ENCODE peak calls at places on chromosomes 4 and X, in nine cellular contexts. O is thyroid gland; Q is stimulated activated CD4-positive, alpha-beta T cell treated with anti-CD3 and anti-CD28 coated beads, Interleukin-15, amount 100 ng/mL, for 1 hour; N is upper lobe of right lung; J is T-helper 9 cell; T is OCI-M1; U is stomach; A is AG04449; M is T-helper 2 cell. F is an unnamed sample.
A peak's percentile ranks its signal among the peaks of the same experiment; 100 is the strongest.

GRCh38 chr4:121669163-121669550 is 27.6 kb downstream of the ANXA5 start:
- DNase-seq in O (no peak), Q (no peak), N (no peak), J (no peak), T (no peak), U (no peak), A (no peak), M (no peak), F (no peak)

GRCh38 chr4:48653217-48654014 is 126.7 kb downstream of the FRYL start:
- DNase-seq in O (peak; percentile 13), Q (peak; percentile 16), N (no peak), J (no peak), T (peak; percentile 68), U (no peak), A (no peak), M (peak; percentile 31), F (no peak)

GRCh38 chr4:136355970-136356369 is 1176.3 kb downstream of the PCDH18 start:
- DNase-seq in O (no peak), Q (no peak), N (no peak), J (no peak), T (no peak), U (no peak), A (no peak), M (no peak), F (no peak)

GRCh38 chr4:158007566-158007965 is 165.3 kb downstream of the GASK1B start:
- DNase-seq in O (no peak), Q (no peak), N (no peak), J (no peak), T (no peak), U (no peak), A (no peak), M (no peak), F (no peak)

GRCh38 chr4:87570290-87570689 is 38.0 kb upstream of the DSPP start:
- DNase-seq in O (no peak), Q (no peak), N (no peak), J (no peak), T (no peak), U (no peak), A (no peak), M (no peak), F (no peak)

GRCh38 chr4:105520819-105521790 is 31.3 kb upstream of the ARHGEF38 start:
- DNase-seq in O (peak; percentile 54), Q (no peak), N (no peak), J (no peak), T (peak; percentile 73), U (peak; percentile 34), A (peak; percentile 2), M (no peak), F (no peak)

GRCh38 chrX:71657267-71657666 is 10.1 kb upstream of the LOC101059915 start:
- DNase-seq in O (no peak), Q (no peak), N (no peak), J (no peak), T (no peak), U (no peak), A (no peak), M (no peak), F (no peak)

GRCh38 chrX:136954930-136955329 is 74.4 kb upstream of the RBMX start:
- DNase-seq in O (no peak), Q (no peak), N (no peak), J (no peak), T (peak; percentile 56), U (no peak), A (no peak), M (no peak), F (no peak)

GRCh38 chr4:30605616-30606015 is 114.6 kb upstream of the PCDH7 start:
- DNase-seq in O (no peak), Q (no peak), N (no peak), J (no peak), T (peak; percentile 73), U (no peak), A (no peak), M (no peak), F (no peak)

GRCh38 chr4:150235795-150236385 is 157.6 kb downstream of the DCLK2 start:
- DNase-seq in O (no peak), Q (no peak), N (no peak), J (no peak), T (no peak), U (no peak), A (no peak), M (no peak), F (no peak)

GRCh38 chr4:21769404-21770147 is 179.0 kb downstream of the KCNIP4 start:
- DNase-seq in O (no peak), Q (no peak), N (no peak), J (no peak), T (peak; percentile 72), U (no peak), A (no peak), M (no peak), F (no peak)

GRCh38 chrX:141839856-141840255 is 1.7 kb downstream of the MAGEC3 start:
- DNase-seq in O (no peak), Q (no peak), N (no peak), J (no peak), T (no peak), U (no peak), A (no peak), M (no peak), F (no peak)

GRCh38 chrX:27890611-27891010 is 82.8 kb downstream of the MAGEB10 start:
- DNase-seq in O (no peak), Q (no peak), N (no peak), J (no peak), T (no peak), U (no peak), A (no peak), M (no peak), F (no peak)

GRCh38 chrX:41538707-41539106 is 91.6 kb downstream of the NYX start:
- DNase-seq in O (no peak), Q (no peak), N (no peak), J (no peak), T (no peak), U (no peak), A (no peak), M (no peak), F (no peak)

F was measured in BJ.